ENCODE peak calls at places on chromosomes 6 and 20, in ten cellular contexts. Z is Panc1; F is left lung; N is A549; O is mucosa of descending colon; H is HCT116; T is IMR-90; M is heart right ventricle; I is CD8-positive, alpha-beta T cell; W is upper lobe of right lung. L is an unnamed sample.

GRCh38 chr20:28562510-28562898 is 2695.0 kb upstream of the DEFB115 start:
- ATAC-seq in Z (peak), F (no peak), N (peak), O (no peak), H (no peak), T (peak), M (no peak), I (no peak), W (no peak), L (no peak)

GRCh38 chr20:33709398-33709797 is 10.7 kb downstream of the PXMP4 start:
- ATAC-seq in Z (no peak), F (peak), N (no peak), O (no peak), H (peak), T (peak), M (no peak), I (no peak), W (no peak), L (no peak)

GRCh38 chr6:21527731-21528130 is 65.8 kb upstream of the SOX4 start:
- ATAC-seq in Z (no peak), F (no peak), N (no peak), O (no peak), H (no peak), T (no peak), M (no peak), I (no peak), W (no peak), L (no peak)

GRCh38 chr6:144244688-144245087 is 40.4 kb upstream of the UTRN start:
- ATAC-seq in Z (no peak), F (no peak), N (no peak), O (no peak), H (peak), T (no peak), M (no peak), I (no peak), W (peak), L (no peak)

GRCh38 chr20:54713727-54714126 is 238.3 kb downstream of the DOK5 start:
- ATAC-seq in Z (no peak), F (no peak), N (no peak), O (no peak), H (no peak), T (no peak), M (no peak), I (no peak), W (no peak), L (no peak)

GRCh38 chr6:113690255-113690956 is 166.7 kb upstream of the MARCKS start:
- ATAC-seq in Z (peak), F (peak), N (peak), O (peak), H (no peak), T (peak), M (no peak), I (no peak), W (no peak), L (no peak)

GRCh38 chr20:922781-923180 is 6.6 kb upstream of the ANGPT4 start:
- ATAC-seq in Z (no peak), F (no peak), N (no peak), O (no peak), H (no peak), T (no peak), M (no peak), I (no peak), W (no peak), L (no peak)

GRCh38 chr6:132650413-132650812 is 8.6 kb downstream of the TAAR1 start:
- ATAC-seq in Z (no peak), F (no peak), N (no peak), O (no peak), H (no peak), T (no peak), M (no peak), I (no peak), W (no peak), L (no peak)

GRCh38 chr6:99492137-99492536 is 23.1 kb downstream of the USP45 start:
- ATAC-seq in Z (no peak), F (no peak), N (no peak), O (no peak), H (no peak), T (no peak), M (no peak), I (no peak), W (no peak), L (no peak)

GRCh38 chr6:97019315-97019714 is 94.8 kb downstream of the KLHL32 start:
- ATAC-seq in Z (no peak), F (no peak), N (no peak), O (no peak), H (no peak), T (no peak), M (no peak), I (no peak), W (no peak), L (no peak)

GRCh38 chr20:2922957-2923356 is 49.7 kb downstream of the PTPRA start:
- ATAC-seq in Z (no peak), F (peak), N (no peak), O (no peak), H (no peak), T (no peak), M (no peak), I (no peak), W (peak), L (no peak)

GRCh38 chr6:81997091-81997926 is 244.8 kb upstream of the TENT5A start:
- ATAC-seq in Z (no peak), F (peak), N (peak), O (no peak), H (no peak), T (peak), M (peak), I (no peak), W (no peak), L (no peak)

GRCh38 chr20:3168079-3168828 is 5.1 kb downstream of the LZTS3 start:
- ATAC-seq in Z (no peak), F (peak), N (no peak), O (peak), H (no peak), T (no peak), M (no peak), I (no peak), W (peak), L (no peak)

GRCh38 chr6:33925869-33926268 is 122.1 kb upstream of the MLN start:
- ATAC-seq in Z (no peak), F (no peak), N (no peak), O (no peak), H (no peak), T (no peak), M (no peak), I (no peak), W (no peak), L (no peak)

GRCh38 chr6:126127662-126128061 is 141.3 kb downstream of the TRMT11 start:
- ATAC-seq in Z (no peak), F (no peak), N (no peak), O (no peak), H (no peak), T (no peak), M (no peak), I (no peak), W (no peak), L (no peak)

GRCh38 chr6:143346004-143346403 is 104.5 kb downstream of the ADAT2 start:
- ATAC-seq in Z (no peak), F (no peak), N (no peak), O (no peak), H (no peak), T (no peak), M (no peak), I (no peak), W (no peak), L (no peak)

GRCh38 chr6:157047328-157047727 is 270.1 kb downstream of the ARID1B start:
- ATAC-seq in Z (no peak), F (no peak), N (no peak), O (no peak), H (no peak), T (no peak), M (no peak), I (no peak), W (no peak), L (no peak)

GRCh38 chr6:95496769-95497426 is 80.4 kb upstream of the MANEA start:
- ATAC-seq in Z (no peak), F (no peak), N (no peak), O (no peak), H (no peak), T (no peak), M (no peak), I (no peak), W (peak), L (no peak)

GRCh38 chr6:30726506-30727413 is 6.6 kb downstream of the TUBB start:
- ATAC-seq in Z (peak), F (no peak), N (no peak), O (no peak), H (no peak), T (no peak), M (no peak), I (no peak), W (no peak), L (no peak)

GRCh38 chr6:151630387-151630786 is 136.6 kb downstream of the CCDC170 start:
- ATAC-seq in Z (no peak), F (no peak), N (no peak), O (no peak), H (no peak), T (no peak), M (no peak), I (no peak), W (no peak), L (no peak)

GRCh38 chr6:34004706-34005105 is 141.2 kb downstream of the GRM4 start:
- ATAC-seq in Z (no peak), F (no peak), N (no peak), O (peak), H (no peak), T (no peak), M (no peak), I (no peak), W (no peak), L (no peak)

GRCh38 chr6:10595731-10596664 is 74.8 kb downstream of the GCNT2 start:
- ATAC-seq in Z (no peak), F (peak), N (no peak), O (no peak), H (no peak), T (no peak), M (no peak), I (no peak), W (peak), L (no peak)

GRCh38 chr6:7414811-7415210 is 25.2 kb downstream of the RIOK1 start:
- ATAC-seq in Z (no peak), F (peak), N (no peak), O (no peak), H (peak), T (peak), M (no peak), I (no peak), W (peak), L (no peak)

GRCh38 chr6:7418238-7418905 is 28.8 kb downstream of the RIOK1 start:
- ATAC-seq in Z (no peak), F (peak), N (peak), O (no peak), H (no peak), T (no peak), M (no peak), I (no peak), W (peak), L (no peak)

GRCh38 chr6:7421066-7421465 is 31.5 kb downstream of the RIOK1 start:
- ATAC-seq in Z (no peak), F (no peak), N (no peak), O (no peak), H (no peak), T (no peak), M (no peak), I (no peak), W (no peak), L (no peak)

GRCh38 chr6:7417684-7418083 is 28.1 kb downstream of the RIOK1 start:
- ATAC-seq in Z (no peak), F (no peak), N (peak), O (no peak), H (no peak), T (peak), M (no peak), I (no peak), W (no peak), L (no peak)

DNA sequence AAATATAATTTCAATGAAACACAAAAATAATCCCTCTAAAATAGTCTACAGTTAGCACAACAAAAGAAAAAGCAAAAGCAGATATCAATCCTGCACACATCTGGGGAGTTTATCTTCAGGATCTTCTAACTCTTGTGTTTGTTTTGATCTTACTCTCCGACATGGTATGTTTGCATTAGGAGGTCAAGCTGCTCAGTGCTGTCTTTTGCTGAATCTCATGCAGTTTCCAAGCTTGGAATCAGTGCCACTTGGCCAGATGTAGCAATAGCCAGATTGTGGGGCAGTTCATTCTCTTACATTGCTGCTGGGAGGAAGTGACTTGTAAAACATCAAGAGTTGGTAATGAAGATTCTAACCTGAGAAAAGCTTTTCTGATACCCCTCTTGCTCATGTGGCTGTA is 29.5 kb downstream of the RIOK1 start:
- ATAC-seq in Z (no peak), F (no peak), N (peak), O (no peak), H (no peak), T (peak), M (no peak), I (no peak), W (no peak), L (no peak)
- H3K4me3 ChIP-seq in Z (no peak), F (no peak), N (no peak), O (no peak), H (no peak), T (no peak), M (no peak), I (no peak), W (no peak), L (no peak)

DNA sequence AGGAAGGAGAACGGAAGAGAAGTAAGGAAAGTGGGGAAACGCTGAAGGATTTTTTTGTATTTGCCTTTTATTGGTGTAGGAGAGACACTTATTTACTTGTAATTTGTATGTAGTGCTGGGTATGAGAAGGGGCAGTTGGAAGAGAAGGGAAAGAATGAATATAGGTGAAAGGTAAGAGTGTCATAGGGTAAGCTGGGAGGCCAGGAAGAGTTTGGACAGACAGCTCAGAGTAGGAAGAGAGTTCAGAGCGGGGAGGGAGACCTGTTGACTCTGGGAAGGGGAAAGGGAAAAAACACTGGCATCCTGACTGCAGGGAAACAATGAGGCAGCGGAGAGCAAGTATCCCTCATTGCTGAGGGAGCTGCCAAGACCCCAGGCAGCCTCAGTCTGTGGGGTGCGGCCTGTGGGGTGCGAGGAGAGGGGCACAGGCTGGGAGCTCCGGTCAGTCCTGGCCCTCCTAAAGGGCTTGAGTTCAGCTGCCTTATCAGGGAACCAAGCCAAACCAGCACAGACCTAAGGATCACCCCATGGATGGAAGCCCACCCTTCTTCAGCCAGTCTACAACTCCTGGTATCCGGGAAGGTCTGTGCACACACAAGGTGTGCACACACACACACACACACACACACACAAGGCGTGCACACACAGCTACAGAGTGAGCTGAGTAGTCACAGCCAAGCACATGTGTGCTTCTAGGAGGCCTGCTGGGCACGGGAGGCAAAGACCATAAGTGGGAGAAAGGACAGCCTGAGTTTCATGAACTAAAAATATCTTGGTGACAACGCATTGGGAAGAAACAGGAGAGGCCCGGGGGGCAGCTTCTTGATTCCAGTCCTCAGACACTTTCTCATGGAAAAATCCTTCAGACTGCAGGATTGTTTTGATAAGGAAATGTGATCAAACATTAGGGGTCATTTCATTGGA is 2.9 kb downstream of the TRAF3IP2 start:
- ATAC-seq in Z (peak), F (peak), N (no peak), O (peak), H (no peak), T (peak), M (peak), I (no peak), W (peak), L (no peak)
- H3K4me3 ChIP-seq in Z (peak), F (peak), N (no peak), O (no peak), H (no peak), T (no peak), M (peak), I (no peak), W (peak), L (no peak)

GRCh38 chr6:90271831-90272230 is 24.8 kb downstream of the BACH2 start:
- ATAC-seq in Z (no peak), F (no peak), N (no peak), O (no peak), H (no peak), T (no peak), M (no peak), I (no peak), W (no peak), L (no peak)

GRCh38 chr6:90278129-90278528 is 18.5 kb downstream of the BACH2 start:
- ATAC-seq in Z (no peak), F (no peak), N (no peak), O (no peak), H (no peak), T (no peak), M (no peak), I (no peak), W (no peak), L (no peak)

GRCh38 chr6:90273863-90274262 is 22.8 kb downstream of the BACH2 start:
- ATAC-seq in Z (no peak), F (no peak), N (no peak), O (no peak), H (no peak), T (no peak), M (no peak), I (no peak), W (no peak), L (no peak)

GRCh38 chr6:90274481-90275030 is 22.1 kb downstream of the BACH2 start:
- ATAC-seq in Z (no peak), F (peak), N (no peak), O (peak), H (no peak), T (no peak), M (no peak), I (peak), W (peak), L (no peak)

GRCh38 chr6:90277301-90278011 is 19.2 kb downstream of the BACH2 start:
- ATAC-seq in Z (no peak), F (no peak), N (no peak), O (no peak), H (no peak), T (no peak), M (no peak), I (no peak), W (no peak), L (no peak)
- H3K4me3 ChIP-seq in Z (no peak), F (no peak), N (no peak), O (no peak), H (no peak), T (no peak), M (no peak), I (no peak), W (no peak), L (no peak)

DNA sequence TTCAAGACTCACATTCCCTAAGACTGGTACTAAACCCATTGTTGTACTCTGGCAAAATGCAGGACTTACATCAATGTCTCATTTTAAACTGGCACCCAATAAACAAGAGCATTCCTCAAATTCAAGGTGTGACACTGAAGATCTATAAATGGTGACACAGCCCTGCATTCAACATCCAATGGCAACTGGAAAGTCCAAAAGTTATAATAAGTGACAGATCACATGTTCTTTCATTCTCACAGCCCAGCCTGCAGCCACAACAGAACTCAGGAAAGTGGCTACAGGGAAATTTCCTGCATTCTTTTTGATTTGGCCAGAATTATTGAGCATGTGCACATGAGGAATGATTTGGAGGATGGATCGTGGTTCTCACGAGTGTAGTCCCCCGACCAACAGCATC is 57.5 kb downstream of the MBOAT1 start:
- ATAC-seq in Z (no peak), F (no peak), N (no peak), O (peak), H (no peak), T (no peak), M (no peak), I (no peak), W (no peak), L (no peak)
- H3K4me3 ChIP-seq in Z (no peak), F (no peak), N (no peak), O (no peak), H (no peak), T (no peak), M (no peak), I (no peak), W (no peak), L (no peak)

GRCh38 chr6:71408966-71409723 is 120.5 kb downstream of the OGFRL1 start:
- ATAC-seq in Z (no peak), F (no peak), N (no peak), O (no peak), H (no peak), T (no peak), M (no peak), I (no peak), W (no peak), L (no peak)
- H3K4me3 ChIP-seq in Z (no peak), F (no peak), N (peak), O (no peak), H (no peak), T (no peak), M (no peak), I (no peak), W (no peak), L (no peak)

GRCh38 chr20:62364911-62365736 is 2.0 kb downstream of the LAMA5 start:
- ATAC-seq in Z (no peak), F (peak), N (no peak), O (no peak), H (no peak), T (no peak), M (peak), I (no peak), W (peak), L (peak)
- H3K4me3 ChIP-seq in Z (peak), F (peak), N (peak), O (no peak), H (peak), T (no peak), M (peak), I (no peak), W (peak), L (peak)